ENCODE peak calls at places on chromosomes 7 and 10, in five cellular contexts. W, L, Y, U and P are unnamed samples.

GRCh38 chr10:25522294-25522693 is 347.5 kb downstream of the GPR158 start:
- DNase-seq in W (no peak), L (no peak), Y (no peak), U (no peak), P (no peak)

GRCh38 chr10:10552948-10553347 is 464.7 kb upstream of the CELF2 start:
- DNase-seq in W (no peak), L (no peak), Y (no peak), U (no peak), P (no peak)

GRCh38 chr10:70751356-70751755 is 33.8 kb downstream of the TBATA start:
- DNase-seq in W (no peak), L (no peak), Y (no peak), U (no peak), P (no peak)

GRCh38 chr10:12960431-12960898 is 41.0 kb downstream of the CCDC3 start:
- DNase-seq in W (peak), L (no peak), Y (no peak), U (no peak), P (no peak)

GRCh38 chr7:29561271-29561670 is 2.4 kb upstream of the PRR15 start:
- DNase-seq in W (no peak), L (no peak), Y (no peak), U (no peak), P (no peak)

GRCh38 chr7:152136623-152137022 is 111.1 kb downstream of the GALNT11 start:
- DNase-seq in W (no peak), L (no peak), Y (no peak), U (no peak), P (no peak)

GRCh38 chr10:1402016-1402820 is 335.1 kb downstream of the ADARB2 start:
- DNase-seq in W (peak), L (no peak), Y (no peak), U (no peak), P (no peak)

GRCh38 chr10:79452174-79452611 is 6.8 kb upstream of the ZCCHC24 start:
- DNase-seq in W (peak), L (no peak), Y (no peak), U (no peak), P (no peak)

GRCh38 chr7:38881015-38881414 is 28.0 kb downstream of the VPS41 start:
- DNase-seq in W (no peak), L (no peak), Y (no peak), U (no peak), P (no peak)

GRCh38 chr7:93249749-93250148 is 17.6 kb downstream of the VPS50 start:
- DNase-seq in W (no peak), L (no peak), Y (no peak), U (no peak), P (no peak)

GRCh38 chr10:69721690-69722310 is 79.9 kb upstream of the COL13A1 start:
- DNase-seq in W (no peak), L (no peak), Y (no peak), U (no peak), P (no peak)

GRCh38 chr7:120874722-120875121 is 16.8 kb upstream of the TSPAN12 start:
- DNase-seq in W (no peak), L (no peak), Y (no peak), U (no peak), P (no peak)

GRCh38 chr10:8054243-8054497 is 318 bp upstream of the GATA3 start:
- DNase-seq in W (no peak), L (no peak), Y (no peak), U (no peak), P (no peak)

GRCh38 chr10:128044961-128045832 is 81.0 kb downstream of the MKI67 start:
- DNase-seq in W (no peak), L (no peak), Y (no peak), U (peak), P (no peak)

GRCh38 chr10:91347529-91347928 is 62.6 kb upstream of the HECTD2 start:
- DNase-seq in W (no peak), L (no peak), Y (no peak), U (no peak), P (no peak)

GRCh38 chr10:57988964-57989363 is 278.7 kb downstream of the IPMK start:
- DNase-seq in W (no peak), L (no peak), Y (no peak), U (no peak), P (no peak)

GRCh38 chr7:79936281-79936983 is 198.2 kb upstream of the GNAI1 start:
- DNase-seq in W (no peak), L (no peak), Y (no peak), U (no peak), P (no peak)

GRCh38 chr10:43689618-43689954 is 40.9 kb upstream of the ZNF32 start:
- DNase-seq in W (no peak), L (peak), Y (no peak), U (peak), P (no peak)

GRCh38 chr10:98172495-98172894 is 38.0 kb downstream of the R3HCC1L start:
- DNase-seq in W (no peak), L (no peak), Y (no peak), U (no peak), P (no peak)

DNA sequence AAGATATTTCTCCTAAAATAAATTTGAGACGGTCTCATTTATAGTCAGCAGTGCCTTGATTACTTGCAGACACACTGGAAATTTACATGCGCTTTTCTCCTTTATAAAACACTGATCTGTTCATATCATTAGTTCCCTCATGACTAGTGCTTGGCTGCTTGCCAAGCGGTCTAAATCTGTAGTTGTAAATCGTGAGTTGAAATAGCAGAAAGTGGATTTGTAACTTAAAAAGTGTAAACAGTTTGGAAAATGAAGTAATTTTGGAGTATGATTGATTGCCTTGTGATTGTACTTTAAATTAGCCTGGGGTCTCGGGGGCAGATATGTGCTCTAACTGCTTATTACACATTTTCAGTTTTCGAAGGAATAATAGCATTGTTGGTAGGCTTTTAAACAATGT is 73.1 kb downstream of the ARID5B start:
- DNase-seq in W (no peak), L (no peak), Y (no peak), U (peak), P (no peak)
- H3K27ac ChIP-seq in W (peak), L (peak), Y (no peak), U (peak), P (no peak)

DNA sequence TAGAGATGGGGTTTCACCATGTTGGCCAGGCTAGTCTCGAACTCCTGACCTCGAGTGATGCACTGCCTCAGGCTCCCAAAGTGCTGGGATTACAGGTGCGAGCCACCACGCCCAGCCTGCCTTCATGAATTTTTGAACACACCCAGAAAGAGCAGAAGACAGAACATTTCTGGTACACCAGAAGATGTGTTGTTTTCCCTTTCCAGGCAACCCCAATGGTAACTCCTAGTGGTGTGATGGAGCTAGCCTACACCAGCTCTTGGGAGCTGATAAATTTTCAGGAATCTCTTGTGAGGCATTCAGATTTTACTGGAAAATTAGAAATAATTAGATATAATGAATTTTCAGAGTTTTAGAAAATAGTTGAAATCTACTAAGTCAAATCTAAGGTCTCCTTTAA is 904 bp upstream of the CCDC7 start:
- DNase-seq in W (no peak), L (no peak), Y (no peak), U (no peak), P (no peak)
- H3K4me3 ChIP-seq in W (peak), L (no peak), Y (no peak), U (peak), P (no peak)

DNA sequence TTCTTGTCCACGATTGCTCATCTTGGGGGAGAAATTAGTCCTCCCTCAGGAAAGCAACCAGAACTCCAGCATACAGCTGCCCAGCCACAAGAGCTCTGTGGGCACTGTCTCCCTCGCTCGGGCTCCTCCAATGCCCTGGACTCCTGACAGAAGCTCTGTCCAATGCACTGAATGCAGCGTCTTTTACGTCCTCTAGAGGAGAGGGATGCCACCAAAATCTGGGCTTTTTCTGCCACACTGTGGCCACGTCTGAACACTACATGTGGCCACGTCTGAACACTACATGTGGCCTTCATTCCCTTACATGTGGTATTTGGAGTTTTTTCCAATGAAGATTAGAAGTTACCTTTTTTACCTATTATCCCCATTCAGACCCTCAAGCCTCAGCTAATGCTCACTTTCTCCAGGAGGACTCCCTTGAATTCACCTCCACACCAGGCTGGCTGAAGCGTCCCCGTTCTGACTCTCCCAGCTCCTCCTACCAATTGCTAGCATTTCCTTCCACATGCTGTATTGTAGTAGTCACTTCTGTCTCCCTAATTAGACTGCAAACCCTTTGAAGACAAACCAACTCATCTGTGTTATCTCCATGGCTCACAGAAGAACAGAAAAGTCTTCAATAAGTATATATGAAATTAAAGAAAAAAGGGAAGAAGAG is 134.3 kb upstream of the PDE1C start:
- DNase-seq in W (peak), L (peak), Y (no peak), U (peak), P (peak)
- H3K27ac ChIP-seq in W (no peak), L (no peak), Y (no peak), U (no peak), P (no peak)

GRCh38 chr7:27203378-27203953 is 3.6 kb upstream of the HOXA13 start:
- DNase-seq in W (peak), L (no peak), Y (no peak), U (no peak), P (no peak)

GRCh38 chr7:27204851-27205322 is 5.0 kb upstream of the HOXA13 start:
- DNase-seq in W (peak), L (no peak), Y (no peak), U (no peak), P (no peak)

GRCh38 chr7:27202741-27203134 is 2.8 kb upstream of the HOXA13 start:
- DNase-seq in W (peak), L (no peak), Y (no peak), U (no peak), P (no peak)

GRCh38 chr7:27205325-27206280 is 5.7 kb upstream of the HOXA13 start:
- DNase-seq in W (peak), L (no peak), Y (no peak), U (no peak), P (no peak)

GRCh38 chr7:27203964-27204594 is 4.2 kb upstream of the HOXA13 start:
- DNase-seq in W (no peak), L (no peak), Y (no peak), U (no peak), P (no peak)
- H3K4me3 ChIP-seq in W (peak), L (no peak), Y (no peak), U (peak), P (no peak)

GRCh38 chr10:61140765-61141392 is 196.9 kb upstream of the RHOBTB1 start:
- DNase-seq in W (no peak), L (no peak), Y (no peak), U (peak), P (no peak)
- H3K27ac ChIP-seq in W (no peak), L (no peak), Y (no peak), U (no peak), P (no peak)

DNA sequence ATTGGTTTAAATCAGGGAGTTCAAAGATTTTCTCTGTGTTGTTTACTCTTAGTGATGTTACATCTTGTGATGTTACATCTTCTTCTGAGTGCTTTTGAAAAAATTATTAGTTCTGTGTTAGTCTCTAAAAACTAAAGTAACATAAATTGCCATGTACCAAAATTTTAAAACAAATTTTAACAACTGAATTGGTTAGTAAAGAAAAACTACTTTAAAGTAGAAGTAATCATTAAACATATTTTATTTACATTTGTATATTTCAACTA is 5.2 kb upstream of the IGF2BP3 start:
- DNase-seq in W (no peak), L (no peak), Y (no peak), U (no peak), P (no peak)
- H3K4me3 ChIP-seq in W (no peak), L (no peak), Y (no peak), U (no peak), P (no peak)

DNA sequence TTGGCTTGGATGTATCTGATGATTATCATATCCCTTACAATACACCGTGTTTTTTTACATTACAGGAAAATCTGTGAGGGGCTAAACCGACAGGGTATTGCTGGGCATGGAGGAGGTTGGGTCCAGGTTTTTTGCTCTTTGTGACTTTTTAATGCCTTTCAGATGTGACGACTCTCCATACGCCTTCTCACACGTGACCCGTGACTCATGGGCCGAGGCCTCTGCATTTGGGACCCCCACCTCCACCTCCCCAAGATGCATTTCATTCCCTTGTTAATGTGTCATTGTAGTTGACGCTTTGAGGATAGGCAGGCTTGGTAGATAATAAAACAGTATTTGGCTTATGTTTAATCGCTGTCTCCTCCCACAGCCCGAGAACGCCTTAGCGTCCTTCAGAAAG is 95.3 kb downstream of the CUX1 start:
- DNase-seq in W (no peak), L (no peak), Y (no peak), U (peak), P (no peak)
- H3K27ac ChIP-seq in W (peak), L (no peak), Y (no peak), U (peak), P (no peak)

GRCh38 chr10:101587725-101588614 is at the start of the genes DPCD and POLL:
- DNase-seq in W (peak), L (peak), Y (peak), U (peak), P (peak)

GRCh38 chr10:101585841-101586240 is 2.2 kb downstream of the POLL start:
- DNase-seq in W (no peak), L (no peak), Y (no peak), U (no peak), P (no peak)

GRCh38 chr10:101588879-101589278 is 758 bp downstream of the DPCD start:
- DNase-seq in W (no peak), L (no peak), Y (no peak), U (no peak), P (no peak)
- H3K4me3 ChIP-seq in W (peak), L (peak), Y (peak), U (peak), P (no peak)

DNA sequence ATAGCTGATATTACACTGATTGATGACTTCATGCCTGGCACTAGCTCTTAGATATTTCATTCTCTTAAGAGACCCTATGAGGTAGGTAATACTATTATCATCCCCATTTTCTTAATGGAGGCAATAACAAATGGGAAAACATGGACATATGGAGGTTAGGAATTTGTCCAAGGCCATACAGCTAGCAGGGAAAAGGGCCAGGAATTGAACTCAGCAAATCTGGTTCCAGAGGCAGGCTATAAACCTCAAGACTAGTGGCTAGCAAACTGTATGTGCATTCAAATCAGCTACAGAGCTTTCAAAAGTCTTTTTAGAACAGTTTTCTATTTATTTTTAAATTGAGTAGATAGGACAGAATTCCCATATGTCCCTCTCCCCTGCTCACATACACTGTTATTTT is 16.2 kb downstream of the FAM24B start:
- DNase-seq in W (no peak), L (no peak), Y (no peak), U (no peak), P (no peak)
- H3K27ac ChIP-seq in W (no peak), L (no peak), Y (no peak), U (no peak), P (no peak)